ENCODE peak calls at places on chromosomes 12 and 14, in four cellular contexts. N, D, L and A are unnamed samples.

GRCh38 chr12:3628629-3629028 is 124.3 kb downstream of the CRACR2A start:
- DNase-seq in N (no peak), D (no peak), L (no peak), A (no peak)

GRCh38 chr12:31728289-31728916 is 418 bp downstream of the AMN1 start:
- DNase-seq in N (no peak), D (peak; percentile 42), L (no peak), A (no peak)

GRCh38 chr14:52060080-52060479 is 8.8 kb downstream of the NID2 start:
- DNase-seq in N (peak; percentile 53), D (no peak), L (peak; percentile 49), A (no peak)

GRCh38 chr14:73715707-73716106 is 1.5 kb upstream of the PNMA1 start:
- DNase-seq in N (no peak), D (no peak), L (no peak), A (no peak)

GRCh38 chr14:105622329-105622955 is 96.1 kb downstream of the TMEM121 start:
- DNase-seq in N (no peak), D (no peak), L (no peak), A (no peak)

GRCh38 chr12:31906581-31907286 is 52.5 kb upstream of the RESF1 start:
- DNase-seq in N (no peak), D (no peak), L (no peak), A (no peak)

GRCh38 chr14:30165255-30165654 is 237.6 kb upstream of the PRKD1 start:
- DNase-seq in N (peak; percentile 9), D (no peak), L (no peak), A (no peak)

GRCh38 chr12:1350055-1350933 is 244.1 kb downstream of the FBXL14 start:
- DNase-seq in N (peak; percentile 84), D (no peak), L (no peak), A (peak; percentile 61)

GRCh38 chr12:54416908-54417603 is 2.0 kb downstream of the ITGA5 start:
- DNase-seq in N (peak; percentile 71), D (no peak), L (peak; percentile 56), A (no peak)

GRCh38 chr12:131378176-131378842 is 332.6 kb upstream of the SFSWAP start:
- DNase-seq in N (no peak), D (no peak), L (no peak), A (no peak)

GRCh38 chr12:15811192-15812127 is 22.3 kb upstream of the EPS8 start:
- DNase-seq in N (no peak), D (no peak), L (no peak), A (no peak)

GRCh38 chr14:73916324-73916723 is 29.7 kb downstream of the ZNF410 start:
- DNase-seq in N (no peak), D (no peak), L (no peak), A (no peak)

DNA sequence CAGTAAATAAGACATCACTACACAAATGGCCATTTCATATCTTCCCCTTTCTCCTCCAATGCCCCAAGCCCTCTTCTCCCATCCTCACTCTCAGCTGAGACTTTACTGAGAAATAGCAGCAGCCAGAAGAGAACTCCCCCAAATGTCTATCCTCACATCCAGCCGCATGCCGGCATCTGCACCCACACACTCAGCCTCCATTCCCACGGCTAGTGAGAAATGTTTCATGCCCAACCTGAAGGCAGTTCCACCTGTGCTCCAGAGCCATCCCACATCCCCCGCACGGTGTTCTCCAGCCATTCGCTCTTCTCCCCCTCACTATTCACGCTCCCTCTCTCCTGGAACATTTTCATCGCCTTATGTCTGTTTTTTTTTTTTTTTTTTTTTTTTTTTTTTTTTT is 208.7 kb upstream of the DIO3 start:
- DNase-seq in N (no peak), D (no peak), L (peak; percentile 6), A (no peak)
- TF ChIP-seq CTCF in N (no peak), D (no peak), L (no peak), A (no peak)

GRCh38 chr14:37172024-37172869 is at the start of gene SLC25A21:
- DNase-seq in N (peak; percentile 92), D (peak; percentile 69), L (peak; percentile 72), A (no peak)
- H3K4me3 ChIP-seq in N (peak within 1 kb of the TSS; percentile 92), D (peak within 1 kb of the TSS; percentile 56), L (peak within 1 kb of the TSS; percentile 86), A (peak within 1 kb of the TSS; percentile 88)

GRCh38 chr14:33282181-33282580 is 343.5 kb downstream of the NPAS3 start:
- DNase-seq in N (no peak), D (no peak), L (no peak), A (no peak)

GRCh38 chr14:33280646-33281045 is 342.0 kb downstream of the NPAS3 start:
- DNase-seq in N (peak; percentile 6), D (no peak), L (no peak), A (no peak)

GRCh38 chr14:33282811-33283210 is 344.1 kb downstream of the NPAS3 start:
- DNase-seq in N (no peak), D (no peak), L (no peak), A (no peak)

GRCh38 chr14:33287204-33287603 is 348.5 kb downstream of the NPAS3 start:
- DNase-seq in N (no peak), D (no peak), L (no peak), A (no peak)

GRCh38 chr14:33285902-33286700 is 347.4 kb downstream of the NPAS3 start:
- DNase-seq in N (no peak), D (no peak), L (no peak), A (no peak)
- TF ChIP-seq CTCF in N (no peak), D (no peak), L (no peak), A (no peak)

GRCh38 chr14:103188691-103189480 is 65.6 kb downstream of the TNFAIP2 start:
- DNase-seq in N (peak; percentile 23), D (peak; percentile 31), L (peak; percentile 62), A (no peak)
- H3K4me3 ChIP-seq in N (peak overlapping the region; percentile 47), D (peak overlapping the region; percentile 4), L (peak overlapping the region; percentile 35), A (no peak overlapping the region)

GRCh38 chr12:96194572-96194889 is 356 bp downstream of the ELK3 start:
- DNase-seq in N (no peak), D (no peak), L (no peak), A (no peak)
- TF ChIP-seq CTCF in N (no peak), D (no peak), L (no peak), A (no peak)

DNA sequence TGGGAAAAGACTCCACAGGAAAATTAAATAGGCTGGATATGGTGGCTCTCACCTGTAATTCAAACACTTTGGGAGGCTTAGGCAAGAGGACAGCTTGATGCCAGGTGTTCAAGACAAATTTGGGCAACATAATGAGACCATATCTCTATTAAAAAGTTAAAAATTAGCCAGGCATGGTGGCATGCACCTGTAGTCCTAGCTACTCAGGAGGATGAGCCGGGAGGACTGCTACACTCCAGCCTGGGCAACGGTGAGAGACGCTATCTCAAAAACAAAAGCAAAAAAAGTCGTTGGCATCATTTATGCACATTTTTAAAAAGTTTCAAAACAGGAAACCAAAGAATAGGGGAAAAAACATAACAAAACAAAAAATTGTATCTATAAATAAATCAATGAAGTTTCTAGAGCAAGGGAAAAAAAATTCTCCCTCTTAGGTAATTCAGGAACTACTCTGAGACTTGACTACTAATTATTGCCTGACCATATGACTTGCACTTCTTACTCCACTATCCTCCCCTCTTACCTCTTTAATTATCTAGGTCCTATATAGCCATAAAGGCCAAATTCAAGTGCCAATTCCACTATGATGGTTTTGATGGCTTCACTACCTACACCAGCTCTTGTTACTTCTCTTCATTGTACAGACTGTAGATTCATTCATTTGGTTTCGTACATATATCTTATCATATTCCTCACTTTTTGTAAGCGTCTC is 1.6 kb downstream of the METTL3 start:
- DNase-seq in N (no peak), D (no peak), L (no peak), A (no peak)
- H3K4me3 ChIP-seq in N (peak overlapping the region; percentile 90), D (no peak overlapping the region), L (peak overlapping the region; percentile 76), A (peak overlapping the region; percentile 98)

GRCh38 chr12:47817272-47818006 is 2.3 kb downstream of the HDAC7 start:
- DNase-seq in N (peak; percentile 67), D (no peak), L (no peak), A (no peak)
- TF ChIP-seq CTCF in N (peak; percentile 40), D (peak; percentile 29), L (no peak), A (peak; percentile 19)

DNA sequence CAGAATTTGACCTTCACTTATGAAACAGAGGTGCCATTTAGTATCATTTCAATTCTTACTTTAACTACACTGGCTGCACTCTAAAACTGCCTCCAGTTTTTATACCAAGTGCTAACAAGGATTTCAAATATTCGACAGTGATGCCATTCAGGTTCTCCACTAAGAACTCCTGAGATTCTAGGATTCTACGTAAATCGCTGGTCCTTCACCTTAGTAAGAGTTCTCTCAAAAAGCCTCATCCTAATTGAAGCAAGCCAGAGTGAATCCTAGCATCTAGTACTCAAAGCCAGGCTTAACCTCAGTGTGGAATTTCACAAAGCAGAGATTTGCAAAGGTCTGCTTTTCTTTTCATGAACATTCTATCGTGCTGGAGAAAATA is 3.5 kb downstream of the SLC38A2 start:
- DNase-seq in N (no peak), D (no peak), L (no peak), A (no peak)
- H3K4me3 ChIP-seq in N (peak overlapping the region; percentile 84), D (peak overlapping the region; percentile 98), L (peak overlapping the region; percentile 91), A (peak overlapping the region; percentile 73)

GRCh38 chr12:73731658-73732057 is 806.0 kb upstream of the ATXN7L3B start:
- DNase-seq in N (no peak), D (no peak), L (no peak), A (no peak)
- TF ChIP-seq CTCF in N (no peak), D (no peak), L (no peak), A (no peak)